ENCODE peak calls at places on chromosomes 1 and 21, in nine cellular contexts. T is H9; U is mammary epithelial cell; V is CD8-positive, alpha-beta memory T cell; X is heart left ventricle; Z is fibroblast of lung; M is uterus; H is ovary; F is left ventricle myocardium inferior. L is an unnamed sample.

GRCh38 chr1:16125483-16125882 is 30.4 kb downstream of the EPHA2 start:
- DNase-seq in Z (no peak), T (no peak), U (no peak), V (no peak), M (no peak), F (no peak), X (no peak), H (no peak), L (no peak)

GRCh38 chr1:244865028-244865371 is 657 bp upstream of the HNRNPU start:
- DNase-seq in H (peak), U (no peak), V (no peak), F (peak), T (peak), Z (no peak), X (peak), M (peak), L (peak)

GRCh38 chr1:111747282-111747734 is 8.1 kb upstream of the INKA2 start:
- DNase-seq in F (no peak), V (peak), H (no peak), U (peak), T (peak), X (peak), M (no peak), Z (peak), L (peak)

GRCh38 chr1:203797948-203798347 is 2.5 kb downstream of the ZBED6 start:
- DNase-seq in F (no peak), T (no peak), X (peak), H (no peak), U (peak), Z (no peak), V (no peak), M (no peak), L (peak)

GRCh38 chr1:111729271-111729921 is 9.8 kb downstream of the INKA2 start:
- DNase-seq in T (no peak), M (no peak), U (no peak), V (no peak), H (no peak), Z (no peak), F (peak), X (peak), L (no peak)

GRCh38 chr1:9628541-9629444 is 22.7 kb upstream of the PIK3CD start:
- DNase-seq in H (no peak), M (no peak), V (peak), U (no peak), X (no peak), T (no peak), F (no peak), Z (no peak), L (no peak)

GRCh38 chr1:226798427-226799411 is 59.6 kb upstream of the ITPKB start:
- DNase-seq in M (no peak), F (no peak), U (no peak), T (no peak), X (peak), V (peak), Z (no peak), H (no peak), L (peak)

GRCh38 chr1:204307334-204307883 is 52.3 kb downstream of the PLEKHA6 start:
- DNase-seq in F (peak), Z (peak), T (peak), X (peak), M (peak), V (no peak), H (peak), U (no peak), L (no peak)

GRCh38 chr1:81834268-81834667 is 33.5 kb downstream of the ADGRL2 start:
- DNase-seq in H (no peak), V (no peak), Z (peak), T (no peak), M (no peak), U (no peak), F (no peak), X (no peak), L (no peak)

GRCh38 chr21:42187976-42188653 is 30.8 kb upstream of the ABCG1 start:
- DNase-seq in M (no peak), F (no peak), Z (no peak), T (no peak), V (peak), U (peak), H (no peak), X (peak), L (no peak)

GRCh38 chr1:106749491-106749890 is 307.0 kb upstream of the PRMT6 start:
- DNase-seq in H (no peak), T (no peak), X (no peak), Z (no peak), U (no peak), F (no peak), V (no peak), M (no peak), L (no peak)

GRCh38 chr1:1627261-1627841 is 4.6 kb upstream of the MMP23B start:
- DNase-seq in M (no peak), Z (no peak), U (peak), F (no peak), H (peak), T (peak), X (no peak), V (no peak), L (no peak)

GRCh38 chr21:26945916-26946315 is 21.0 kb downstream of the ADAMTS5 start:
- DNase-seq in M (peak), F (peak), H (peak), V (no peak), U (no peak), Z (no peak), T (no peak), X (no peak), L (no peak)

GRCh38 chr1:198268784-198269183 is 112.0 kb downstream of the NEK7 start:
- DNase-seq in M (no peak), U (no peak), F (no peak), Z (no peak), X (no peak), T (no peak), V (no peak), H (no peak), L (no peak)
- H3K27ac ChIP-seq in M (no peak), U (peak), F (peak), Z (no peak), X (peak), T (no peak), V (no peak), H (no peak), L (no peak)

GRCh38 chr1:22643381-22643780 is at the start of gene C1QC:
- DNase-seq in F (peak), U (no peak), M (no peak), H (no peak), T (no peak), X (peak), Z (no peak), V (no peak), L (no peak)

GRCh38 chr1:22645936-22646335 is 2.5 kb downstream of the C1QC start:
- DNase-seq in X (no peak), U (no peak), V (no peak), M (no peak), F (no peak), Z (no peak), T (no peak), H (no peak), L (no peak)

GRCh38 chr1:22646359-22646758 is 2.9 kb downstream of the C1QC start:
- DNase-seq in Z (peak), T (no peak), M (no peak), V (no peak), X (no peak), U (no peak), F (no peak), H (no peak), L (no peak)

GRCh38 chr1:22641906-22642636 is 1.4 kb upstream of the C1QC start:
- DNase-seq in U (peak), F (peak), M (peak), T (peak), H (peak), X (peak), Z (peak), V (peak), L (peak)

GRCh38 chr1:22643928-22644327 is 495 bp downstream of the C1QC start:
- DNase-seq in U (no peak), V (no peak), F (no peak), X (no peak), H (no peak), Z (no peak), M (no peak), T (no peak), L (no peak)
- H3K27ac ChIP-seq in U (no peak), V (no peak), F (peak), X (peak), H (no peak), Z (no peak), M (no peak), T (no peak), L (no peak)

DNA sequence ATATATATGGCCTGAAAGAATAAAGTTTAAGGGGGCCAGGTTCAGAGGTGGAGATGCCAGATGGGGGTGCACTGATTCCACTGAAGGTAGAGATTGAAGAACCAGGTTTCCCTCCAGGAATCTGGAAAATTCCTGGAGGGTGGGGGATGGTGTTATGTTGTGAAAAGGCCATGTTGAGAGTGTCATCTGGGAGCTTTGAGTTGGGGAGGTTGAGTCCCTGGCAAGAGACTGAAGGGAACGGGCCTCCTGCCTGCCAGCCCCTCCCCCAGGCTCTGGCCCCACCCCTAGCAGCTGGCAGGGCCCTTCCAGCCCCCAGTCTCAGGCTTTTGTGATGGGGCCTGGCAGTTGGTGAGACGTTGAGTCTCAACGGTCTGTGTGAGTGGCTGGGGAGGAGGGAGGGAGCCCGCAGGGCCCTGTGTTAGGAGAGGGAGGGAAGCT is 4.1 kb downstream of the PTPRU start:
- DNase-seq in X (no peak), T (peak), V (no peak), Z (no peak), U (no peak), F (no peak), M (no peak), H (no peak), L (no peak)
- H3K27ac ChIP-seq in X (no peak), T (no peak), V (no peak), Z (no peak), U (no peak), F (no peak), M (no peak), H (no peak), L (no peak)

GRCh38 chr1:239389703-239390102 is 3.3 kb downstream of the CHRM3 start:
- DNase-seq in X (no peak), U (no peak), Z (peak), F (no peak), H (no peak), T (no peak), V (no peak), M (no peak), L (peak)
- H3K27ac ChIP-seq in X (no peak), U (no peak), Z (no peak), F (no peak), H (no peak), T (no peak), V (no peak), M (no peak), L (no peak)

DNA sequence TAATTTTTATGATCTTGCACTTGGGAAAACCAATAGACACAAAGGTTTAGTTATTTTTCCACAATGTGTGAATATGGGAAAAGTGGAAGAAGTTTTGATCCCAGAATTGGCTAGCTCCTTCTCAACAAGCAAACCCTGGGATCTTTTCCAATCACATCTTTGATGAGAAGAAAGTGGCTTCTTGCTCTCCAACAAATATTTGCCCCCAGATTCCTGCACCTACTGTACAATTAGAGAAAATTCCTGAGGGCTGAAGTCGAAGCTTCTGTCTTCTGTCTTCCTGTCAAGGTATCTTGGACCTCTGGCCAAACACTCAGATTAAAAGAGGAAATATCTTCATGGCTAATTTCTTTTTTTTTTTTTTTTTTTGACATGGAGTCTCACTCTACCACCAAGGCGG is 113.1 kb upstream of the SLC45A1 start:
- DNase-seq in U (no peak), T (no peak), M (no peak), F (no peak), X (no peak), Z (no peak), H (no peak), V (no peak), L (no peak)
- H3K27ac ChIP-seq in U (peak), T (no peak), M (peak), F (no peak), X (no peak), Z (no peak), H (peak), V (no peak), L (no peak)

L was measured in body of pancreas.